ENCODE peak calls at places on chromosomes 2 and 18, in four cellular contexts. X is Calu3, Q is ACHN, H is amygdala. F is an unnamed sample.

GRCh38 chr2:95389256-95390119 is 13.0 kb upstream of the FAHD2A start:
- DNase-seq in X (peak; percentile 64), Q (peak; percentile 47), H (peak; percentile 26), F (peak; percentile 69)

GRCh38 chr2:160566717-160567116 is 73.1 kb upstream of the RBMS1 start:
- DNase-seq in X (no peak), Q (no peak), H (no peak), F (no peak)

GRCh38 chr2:134926231-134926931 is 7.8 kb downstream of the CCNT2 start:
- DNase-seq in X (no peak), Q (no peak), H (no peak), F (no peak)

GRCh38 chr2:28709101-28709500 is 42.5 kb upstream of the PPP1CB start:
- DNase-seq in X (no peak), Q (no peak), H (no peak), F (peak; percentile 82)

GRCh38 chr2:222318026-222318711 is 19.4 kb upstream of the PAX3 start:
- DNase-seq in X (peak; percentile 85), Q (peak; percentile 73), H (no peak), F (peak; percentile 100)

GRCh38 chr2:133012847-133013734 is 343.1 kb upstream of the LYPD1 start:
- DNase-seq in X (no peak), Q (no peak), H (no peak), F (no peak)

GRCh38 chr2:191604154-191604553 is 73.8 kb upstream of the NABP1 start:
- DNase-seq in X (no peak), Q (no peak), H (no peak), F (no peak)

GRCh38 chr18:13435596-13436333 is 217.2 kb downstream of the LDLRAD4 start:
- DNase-seq in X (no peak), Q (no peak), H (no peak), F (no peak)

GRCh38 chr2:233862261-233862768 is 5.9 kb downstream of the MSL3B start:
- DNase-seq in X (no peak), Q (no peak), H (no peak), F (no peak)

GRCh38 chr18:74204543-74205152 is 56.3 kb downstream of the TIMM21 start:
- DNase-seq in X (no peak), Q (peak; percentile 3), H (no peak), F (no peak)

GRCh38 chr2:25285265-25286024 is 56.3 kb downstream of the DNMT3A start:
- DNase-seq in X (no peak), Q (no peak), H (no peak), F (no peak)

GRCh38 chr2:35846-36245 is 10.5 kb downstream of the FAM110C start:
- DNase-seq in X (peak; percentile 56), Q (no peak), H (no peak), F (no peak)

GRCh38 chr18:25102657-25103056 is 249.3 kb downstream of the ZNF521 start:
- DNase-seq in X (no peak), Q (no peak), H (no peak), F (no peak)

GRCh38 chr2:219469186-219469724 is 29.4 kb upstream of the GMPPA start:
- DNase-seq in X (no peak), Q (peak; percentile 76), H (no peak), F (no peak)

GRCh38 chr2:119697290-119698013 is 18.5 kb downstream of the TMEM177 start:
- DNase-seq in X (no peak), Q (no peak), H (no peak), F (no peak)

GRCh38 chr18:31901063-31901462 is 41.9 kb downstream of the TRAPPC8 start:
- DNase-seq in X (no peak), Q (no peak), H (no peak), F (no peak)

GRCh38 chr2:53970095-53970897 is 497 bp downstream of the PSME4 start:
- DNase-seq in X (peak; percentile 40), Q (peak; percentile 55), H (peak; percentile 55), F (peak; percentile 54)

GRCh38 chr18:75068682-75069435 is 140.1 kb downstream of the PTGR3 start:
- DNase-seq in X (no peak), Q (no peak), H (no peak), F (no peak)

GRCh38 chr2:200443376-200443775 is 66.5 kb downstream of the KCTD18 start:
- DNase-seq in X (no peak), Q (no peak), H (no peak), F (no peak)

F was measured in SJCRH30.